ENCODE peak calls at places on chromosomes 16 and 17, in five cellular contexts. Q is testis, K is ovary, L is endothelial cell of umbilical vein, G is A549. F is an unnamed sample.

GRCh38 chr17:69046130-69046807 is 14.5 kb downstream of the ABCA9 start:
- DNase-seq in Q (no peak), K (no peak), L (peak), G (no peak), F (no peak)

GRCh38 chr17:77128895-77129567 is 11.7 kb upstream of the SEC14L1 start:
- DNase-seq in Q (no peak), K (no peak), L (no peak), G (no peak), F (no peak)

GRCh38 chr17:13750783-13751484 is 149.2 kb upstream of the HS3ST3A1 start:
- DNase-seq in Q (no peak), K (no peak), L (no peak), G (no peak), F (no peak)

GRCh38 chr17:50386451-50386994 is 10.8 kb downstream of the LRRC59 start:
- DNase-seq in Q (no peak), K (no peak), L (no peak), G (no peak), F (no peak)

GRCh38 chr16:2425008-2425518 is 4.2 kb upstream of the CCNF start:
- DNase-seq in Q (no peak), K (no peak), L (no peak), G (no peak), F (no peak)

GRCh38 chr16:27867122-27868110 is 196.1 kb downstream of the GSG1L start:
- DNase-seq in Q (peak), K (peak), L (peak), G (peak), F (peak)

GRCh38 chr17:30942311-30943079 is 20.8 kb downstream of the ADAP2 start:
- DNase-seq in Q (no peak), K (no peak), L (no peak), G (no peak), F (no peak)

GRCh38 chr17:21174719-21175118 is 39.2 kb downstream of the TMEM11 start:
- DNase-seq in Q (peak), K (peak), L (peak), G (no peak), F (no peak)

GRCh38 chr17:72640415-72641165 is 451.9 kb downstream of the SLC39A11 start:
- DNase-seq in Q (no peak), K (no peak), L (no peak), G (no peak), F (peak)

GRCh38 chr16:87713469-87714229 is 52.1 kb downstream of the KLHDC4 start:
- DNase-seq in Q (no peak), K (no peak), L (no peak), G (no peak), F (no peak)

GRCh38 chr17:15289285-15290185 is 24.4 kb upstream of the PMP22 start:
- DNase-seq in Q (peak), K (no peak), L (peak), G (peak), F (no peak)

GRCh38 chr16:30748634-30749445 is 615 bp downstream of the PHKG2 start:
- DNase-seq in Q (no peak), K (peak), L (peak), G (peak), F (peak)

GRCh38 chr17:69447726-69448125 is 33.2 kb downstream of the MAP2K6 start:
- DNase-seq in Q (peak), K (peak), L (no peak), G (no peak), F (no peak)

GRCh38 chr16:23104032-23104955 is 45.0 kb downstream of the USP31 start:
- DNase-seq in Q (no peak), K (no peak), L (no peak), G (peak), F (no peak)

GRCh38 chr17:17940451-17940911 is 31.7 kb downstream of the TOM1L2 start:
- DNase-seq in Q (no peak), K (no peak), L (peak), G (no peak), F (no peak)

GRCh38 chr16:27366687-27367462 is 35.1 kb upstream of the IL21R start:
- DNase-seq in Q (no peak), K (no peak), L (peak), G (no peak), F (no peak)

GRCh38 chr17:36739208-36739607 is 137.8 kb downstream of the MRM1 start:
- DNase-seq in Q (no peak), K (no peak), L (no peak), G (no peak), F (no peak)

GRCh38 chr16:67238806-67239470 is 8.3 kb downstream of the FHOD1 start:
- DNase-seq in Q (no peak), K (no peak), L (no peak), G (no peak), F (no peak)

GRCh38 chr17:36566081-36566480 is 21.4 kb downstream of the GGNBP2 start:
- DNase-seq in Q (no peak), K (no peak), L (no peak), G (no peak), F (no peak)

GRCh38 chr17:79933863-79934652 is 94.8 kb upstream of the CBX4 start:
- DNase-seq in Q (no peak), K (no peak), L (peak), G (peak), F (peak)

GRCh38 chr16:77387075-77387474 is 47.8 kb downstream of the ADAMTS18 start:
- DNase-seq in Q (no peak), K (no peak), L (peak), G (no peak), F (no peak)

GRCh38 chr17:73715714-73716113 is 71.5 kb upstream of the SDK2 start:
- DNase-seq in Q (peak), K (no peak), L (no peak), G (no peak), F (no peak)

GRCh38 chr16:2816751-2817495 is at the start of gene PRSS21:
- DNase-seq in Q (no peak), K (peak), L (no peak), G (no peak), F (peak)

GRCh38 chr17:81888105-81888987 is 3.0 kb downstream of the ALYREF start:
- DNase-seq in Q (no peak), K (no peak), L (no peak), G (no peak), F (no peak)

GRCh38 chr17:81891303-81891552 is 158 bp downstream of the ALYREF start:
- DNase-seq in Q (no peak), K (no peak), L (no peak), G (no peak), F (no peak)

GRCh38 chr17:81890447-81891302 is 711 bp downstream of the ALYREF start:
- DNase-seq in Q (no peak), K (peak), L (peak), G (no peak), F (no peak)

GRCh38 chr17:81888988-81889595 is 2.3 kb downstream of the ALYREF start:
- DNase-seq in Q (no peak), K (no peak), L (no peak), G (no peak), F (no peak)

GRCh38 chr17:81889602-81890001 is 1.8 kb downstream of the ALYREF start:
- DNase-seq in Q (no peak), K (no peak), L (no peak), G (no peak), F (no peak)
- H3K4me3 ChIP-seq in Q (no peak), K (no peak), L (no peak), G (peak), F (no peak)

GRCh38 chr16:79090966-79091365 is 509.6 kb downstream of the MAF start:
- DNase-seq in Q (no peak), K (no peak), L (no peak), G (no peak), F (no peak)

GRCh38 chr16:79096246-79096645 is 504.3 kb downstream of the MAF start:
- DNase-seq in Q (no peak), K (no peak), L (no peak), G (no peak), F (no peak)

GRCh38 chr16:79093554-79093967 is 507.0 kb downstream of the MAF start:
- DNase-seq in Q (no peak), K (no peak), L (no peak), G (no peak), F (peak)

GRCh38 chr16:79089735-79090284 is 510.7 kb downstream of the MAF start:
- DNase-seq in Q (peak), K (no peak), L (no peak), G (no peak), F (peak)

GRCh38 chr16:79092846-79093245 is 507.7 kb downstream of the MAF start:
- DNase-seq in Q (no peak), K (no peak), L (no peak), G (no peak), F (no peak)
- TF ChIP-seq POLR2A in Q (no peak), K (no peak), L (no peak), G (no peak), F (no peak)

GRCh38 chr16:13848795-13849194 is 71.2 kb upstream of the ERCC4 start:
- DNase-seq in Q (no peak), K (no peak), L (no peak), G (no peak), F (no peak)

GRCh38 chr16:13856811-13857511 is 63.0 kb upstream of the ERCC4 start:
- DNase-seq in Q (no peak), K (no peak), L (no peak), G (no peak), F (no peak)

GRCh38 chr16:13856398-13856797 is 63.6 kb upstream of the ERCC4 start:
- DNase-seq in Q (no peak), K (no peak), L (no peak), G (no peak), F (no peak)

GRCh38 chr16:13852827-13853226 is 67.1 kb upstream of the ERCC4 start:
- DNase-seq in Q (no peak), K (no peak), L (no peak), G (no peak), F (no peak)
- H3K4me3 ChIP-seq in Q (no peak), K (no peak), L (no peak), G (no peak), F (no peak)

DNA sequence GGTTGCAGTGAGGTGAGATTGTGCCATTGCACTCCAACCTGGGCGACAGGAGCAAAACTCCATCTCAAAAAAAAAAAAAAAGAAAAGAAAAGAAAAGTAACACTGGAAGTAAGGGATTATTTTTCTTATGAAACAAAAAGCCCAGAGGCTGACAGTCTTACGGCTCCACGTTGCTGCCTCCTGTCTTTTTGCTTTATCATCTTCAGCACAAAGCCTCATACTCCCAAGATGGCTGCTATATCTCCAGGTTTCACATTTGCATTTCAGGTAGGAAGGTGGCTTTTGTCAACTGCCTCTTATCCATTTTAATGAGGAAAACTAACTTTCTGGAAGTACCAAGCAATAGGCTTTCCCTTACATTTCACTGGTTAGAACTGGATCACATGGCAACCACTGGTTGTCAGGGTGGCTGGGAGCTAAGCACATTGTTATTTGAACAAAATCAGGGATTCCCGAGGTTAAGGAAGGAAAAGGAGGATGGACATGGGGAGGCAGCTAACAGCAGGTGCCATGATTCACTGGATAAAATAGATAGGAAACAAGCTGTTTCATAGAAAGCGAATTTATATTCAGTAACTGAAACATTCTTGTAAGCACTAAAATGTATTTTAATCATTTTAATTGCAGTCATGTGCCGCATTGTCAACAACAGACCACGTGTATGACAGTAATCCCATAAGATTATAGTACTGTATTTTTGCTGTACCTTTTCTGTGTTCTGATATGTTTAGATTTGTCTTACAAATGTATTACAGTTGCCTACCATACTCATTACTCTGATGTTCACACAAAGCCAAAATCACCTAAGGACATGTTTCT is 58.6 kb downstream of the KSR1 start:
- DNase-seq in Q (no peak), K (no peak), L (no peak), G (no peak), F (no peak)
- TF ChIP-seq POLR2A in Q (no peak), K (no peak), L (no peak), G (no peak), F (no peak)

GRCh38 chr17:66945451-66945850 is 19.1 kb upstream of the CACNG4 start:
- DNase-seq in Q (no peak), K (no peak), L (no peak), G (no peak), F (no peak)
- H3K4me3 ChIP-seq in Q (no peak), K (no peak), L (no peak), G (no peak), F (no peak)

GRCh38 chr17:7552621-7553051 is 3.8 kb downstream of the TNFSF12 start:
- DNase-seq in Q (no peak), K (no peak), L (no peak), G (no peak), F (peak)

GRCh38 chr17:7549401-7550055 is 670 bp downstream of the TNFSF12 start:
- DNase-seq in Q (no peak), K (peak), L (no peak), G (peak), F (peak)

GRCh38 chr17:7550359-7550758 is 1.5 kb downstream of the TNFSF12 start:
- DNase-seq in Q (no peak), K (no peak), L (no peak), G (no peak), F (no peak)

GRCh38 chr17:7551396-7551795 is 2.5 kb downstream of the TNFSF12 start:
- DNase-seq in Q (no peak), K (no peak), L (no peak), G (no peak), F (no peak)

DNA sequence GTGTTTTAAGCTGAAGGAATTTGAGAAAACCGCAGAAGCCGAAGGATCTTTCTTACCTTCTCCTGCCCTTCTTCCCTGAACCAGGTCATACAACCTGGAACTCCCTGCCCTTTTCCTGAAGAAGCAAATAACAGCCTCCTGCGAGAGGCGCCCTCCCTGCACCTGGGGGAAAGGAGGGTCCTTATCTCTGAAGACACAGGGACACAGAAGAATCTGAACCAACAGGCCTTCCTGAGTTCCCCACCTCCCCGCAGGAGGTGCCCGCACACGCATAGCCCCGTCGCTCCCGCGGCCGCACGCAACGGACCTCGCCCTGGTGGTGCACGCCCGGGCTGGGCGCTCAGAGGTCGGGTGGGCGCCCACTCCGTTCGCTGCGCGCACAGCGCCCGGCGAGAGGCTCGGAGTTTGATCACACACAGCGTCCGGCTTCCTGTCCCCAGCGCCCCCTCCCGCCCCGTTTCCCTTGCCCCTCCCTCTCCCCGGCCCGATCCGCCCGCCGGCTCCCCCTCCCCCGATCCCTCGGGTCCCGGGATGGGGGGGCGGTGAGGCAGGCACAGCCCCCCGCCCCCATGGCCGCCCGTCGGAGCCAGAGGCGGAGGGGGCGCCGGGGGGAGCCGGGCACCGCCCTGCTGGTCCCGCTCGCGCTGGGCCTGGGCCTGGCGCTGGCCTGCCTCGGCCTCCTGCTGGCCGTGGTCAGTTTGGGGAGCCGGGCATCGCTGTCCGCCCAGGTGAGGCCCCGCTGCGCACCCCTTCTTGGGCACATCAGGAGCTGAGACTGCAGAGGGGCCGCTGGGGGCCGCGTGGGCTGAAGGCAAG is at the start of gene TNFSF12:
- DNase-seq in Q (peak), K (peak), L (peak), G (peak), F (peak)
- TF ChIP-seq POLR2A in Q (no peak), K (no peak), L (peak), G (peak), F (peak)

GRCh38 chr17:1975573-1975972 is 49.6 kb downstream of the RTN4RL1 start:
- DNase-seq in Q (no peak), K (no peak), L (no peak), G (no peak), F (no peak)

GRCh38 chr17:1976000-1976682 is 49.0 kb downstream of the RTN4RL1 start:
- DNase-seq in Q (no peak), K (no peak), L (no peak), G (no peak), F (no peak)

GRCh38 chr17:1978396-1978962 is 46.7 kb downstream of the RTN4RL1 start:
- DNase-seq in Q (no peak), K (no peak), L (no peak), G (no peak), F (no peak)

GRCh38 chr17:1977583-1978395 is 47.3 kb downstream of the RTN4RL1 start:
- DNase-seq in Q (peak), K (no peak), L (no peak), G (no peak), F (no peak)

GRCh38 chr17:1976683-1977064 is 48.5 kb downstream of the RTN4RL1 start:
- DNase-seq in Q (no peak), K (no peak), L (no peak), G (no peak), F (no peak)
- H3K4me3 ChIP-seq in Q (no peak), K (no peak), L (no peak), G (no peak), F (no peak)